ENCODE peak calls at places on chromosomes 11 and 22, in seven cellular contexts. R, X, Q, V, J, L and C are unnamed samples.

GRCh38 chr11:115761348-115761747 is 257.1 kb upstream of the CADM1 start:
- DNase-seq in J (no peak), L (no peak), Q (no peak), X (no peak), R (no peak), V (no peak), C (peak; percentile 63)

GRCh38 chr11:10486161-10486840 is 31.2 kb downstream of the AMPD3 start:
- DNase-seq in X (no peak), L (no peak), J (no peak), V (no peak), R (no peak), Q (no peak), C (no peak)

GRCh38 chr22:49760630-49761571 is 66.8 kb downstream of the BRD1 start:
- DNase-seq in X (no peak), L (no peak), Q (no peak), R (no peak), J (no peak), V (no peak), C (no peak)

GRCh38 chr11:93686226-93686625 is 24.7 kb downstream of the CEP295 start:
- DNase-seq in Q (no peak), R (no peak), J (no peak), V (no peak), X (no peak), L (no peak), C (no peak)

GRCh38 chr22:31240011-31240410 is 27.9 kb downstream of the LIMK2 start:
- DNase-seq in X (no peak), L (no peak), J (no peak), R (peak; percentile 63), V (no peak), Q (no peak), C (no peak)

GRCh38 chr22:49724030-49724892 is 103.4 kb downstream of the BRD1 start:
- DNase-seq in L (no peak), Q (no peak), R (no peak), X (no peak), J (peak; percentile 31), V (no peak), C (no peak)

GRCh38 chr11:63671322-63672155 is at the start of gene ATL3:
- DNase-seq in J (peak; percentile 94), Q (peak; percentile 96), L (peak; percentile 100), X (peak; percentile 98), V (peak; percentile 96), R (peak; percentile 93), C (peak; percentile 99)

GRCh38 chr11:93054881-93055280 is 85.4 kb downstream of the MTNR1B start:
- DNase-seq in X (no peak), J (no peak), R (peak; percentile 99), L (no peak), V (no peak), Q (no peak), C (no peak)

GRCh38 chr11:16191852-16192240 is 164.5 kb downstream of the SOX6 start:
- DNase-seq in J (no peak), L (no peak), V (no peak), Q (no peak), X (no peak), R (no peak), C (no peak)

GRCh38 chr11:76663912-76664440 is 6.6 kb downstream of the LRRC32 start:
- DNase-seq in J (no peak), Q (no peak), R (no peak), L (peak; percentile 57), X (no peak), V (no peak), C (no peak)

GRCh38 chr11:132051704-132052103 is 681.3 kb downstream of the NTM start:
- DNase-seq in Q (no peak), R (no peak), V (no peak), L (no peak), X (no peak), J (no peak), C (no peak)

GRCh38 chr11:65782816-65783228 is 2.0 kb upstream of the AP5B1 start:
- DNase-seq in J (no peak), R (no peak), Q (no peak), X (no peak), V (no peak), L (peak; percentile 62), C (no peak)

GRCh38 chr11:21707116-21707769 is 485.6 kb upstream of the ANO5 start:
- DNase-seq in X (no peak), L (no peak), R (no peak), V (no peak), Q (no peak), J (no peak), C (no peak)

GRCh38 chr11:107271425-107271824 is 186.2 kb downstream of the CWF19L2 start:
- DNase-seq in V (peak; percentile 70), Q (no peak), R (no peak), X (no peak), L (no peak), J (no peak), C (no peak)

GRCh38 chr22:19806213-19807160 is 45.9 kb downstream of the TBX1 start:
- DNase-seq in J (no peak), L (peak; percentile 74), R (no peak), V (peak; percentile 91), Q (no peak), X (no peak), C (peak; percentile 59)

GRCh38 chr11:14357843-14358728 is 897 bp downstream of the RRAS2 start:
- DNase-seq in X (peak; percentile 64), R (peak; percentile 54), Q (peak; percentile 56), V (peak; percentile 69), L (peak; percentile 86), J (peak; percentile 11), C (peak; percentile 78)

GRCh38 chr11:66891849-66892660 is 35.2 kb downstream of the LRFN4 start:
- DNase-seq in L (no peak), J (no peak), R (peak; percentile 99), Q (peak; percentile 51), X (peak; percentile 63), V (peak; percentile 90), C (no peak)

GRCh38 chr11:132427611-132428010 is 1057.2 kb downstream of the NTM start:
- DNase-seq in R (no peak), Q (no peak), V (no peak), J (no peak), X (no peak), L (no peak), C (no peak)

GRCh38 chr11:77214557-77214956 is 86.5 kb downstream of the MYO7A start:
- DNase-seq in X (no peak), R (no peak), J (no peak), Q (no peak), L (no peak), V (no peak), C (no peak)

GRCh38 chr22:49087163-49087562 is 740.5 kb downstream of the BRD1 start:
- DNase-seq in L (no peak), X (no peak), V (no peak), Q (no peak), J (no peak), R (no peak), C (no peak)

GRCh38 chr11:12100886-12101285 is 9.5 kb upstream of the MICAL2 start:
- DNase-seq in J (no peak), X (no peak), L (no peak), V (no peak), Q (no peak), R (no peak), C (peak; percentile 78)

GRCh38 chr11:60971520-60971919 is at the start of gene CD6:
- DNase-seq in Q (no peak), V (peak; percentile 46), L (no peak), R (no peak), J (peak; percentile 67), X (no peak), C (no peak)

GRCh38 chr11:128630367-128631230 is 43.2 kb upstream of the ETS1 start:
- DNase-seq in J (peak; percentile 91), R (peak; percentile 86), L (peak; percentile 97), Q (peak; percentile 74), V (peak; percentile 89), X (peak; percentile 89), C (peak; percentile 93)

GRCh38 chr22:44279059-44279340 is 33.8 kb downstream of the SHISAL1 start:
- DNase-seq in Q (no peak), V (no peak), X (no peak), R (no peak), L (no peak), J (no peak), C (no peak)

GRCh38 chr22:35804421-35804820 is 86.7 kb downstream of the APOL5 start:
- DNase-seq in J (no peak), X (no peak), V (no peak), L (no peak), R (no peak), Q (no peak), C (no peak)

GRCh38 chr22:37169412-37169811 is 18.6 kb downstream of the C1QTNF6 start:
- DNase-seq in V (no peak), J (no peak), R (no peak), Q (no peak), L (peak; percentile 46), X (no peak), C (peak; percentile 28)

GRCh38 chr11:133955091-133955846 is 1.5 kb downstream of the IGSF9B start:
- DNase-seq in V (no peak), R (no peak), J (peak; percentile 24), X (no peak), L (peak; percentile 92), Q (no peak), C (peak; percentile 90)
- H3K4me1 ChIP-seq in V (no peaks in the 10 kb centered on the region), R (peaks cover 2% of the 10 kb centered on the region), J (peaks cover 29% of the 10 kb centered on the region), X (peaks cover 23% of the 10 kb centered on the region), L (peaks cover 4% of the 10 kb centered on the region), Q (peaks cover 3% of the 10 kb centered on the region), C (peaks cover 7% of the 10 kb centered on the region)

GRCh38 chr11:121023848-121024751 is at the start of gene TBCEL:
- DNase-seq in R (peak; percentile 79), X (peak; percentile 85), J (peak; percentile 74), L (peak; percentile 94), V (peak; percentile 66), Q (peak; percentile 83), C (peak; percentile 97)
- H3K27ac ChIP-seq in R (peak within 1 kb of the TSS; percentile 52), X (no peak within 1 kb of the TSS), J (peak within 1 kb of the TSS; percentile 64), L (no peak within 1 kb of the TSS), V (peak within 1 kb of the TSS; percentile 82), Q (no peak within 1 kb of the TSS), C (peak within 1 kb of the TSS; percentile 71)

GRCh38 chr11:72336163-72336562 is 92.2 kb upstream of the PHOX2A start:
- DNase-seq in V (no peak), X (no peak), J (no peak), L (no peak), Q (no peak), R (no peak), C (no peak)
- H3K4me1 ChIP-seq in V (no peaks in the 10 kb centered on the region), X (no peaks in the 10 kb centered on the region), J (peaks cover 19% of the 10 kb centered on the region), L (no peaks in the 10 kb centered on the region), Q (no peaks in the 10 kb centered on the region), R (peaks cover 3% of the 10 kb centered on the region), C (no peaks in the 10 kb centered on the region)

GRCh38 chr11:116928845-116929244 is 91.4 kb upstream of the APOA1 start:
- DNase-seq in R (no peak), L (no peak), Q (no peak), J (no peak), X (no peak), V (no peak), C (no peak)

GRCh38 chr11:116930177-116930576 is 92.8 kb upstream of the APOA1 start:
- DNase-seq in R (peak; percentile 40), J (peak; percentile 30), Q (no peak), L (no peak), X (no peak), V (peak; percentile 49), C (no peak)

GRCh38 chr11:116930586-116930985 is 93.2 kb upstream of the APOA1 start:
- DNase-seq in L (no peak), R (no peak), X (no peak), V (peak; percentile 35), J (no peak), Q (no peak), C (no peak)

GRCh38 chr11:116928102-116928777 is 90.8 kb upstream of the APOA1 start:
- DNase-seq in L (no peak), J (no peak), R (no peak), V (peak; percentile 36), X (no peak), Q (no peak), C (no peak)

GRCh38 chr11:116929393-116930090 is 92.1 kb upstream of the APOA1 start:
- DNase-seq in V (peak; percentile 17), L (no peak), J (no peak), Q (no peak), R (peak; percentile 19), X (no peak), C (no peak)
- H3K27ac ChIP-seq in V (no peak overlapping the region), L (no peak overlapping the region), J (peak overlapping the region; percentile 83), Q (no peak overlapping the region), R (no peak overlapping the region), X (no peak overlapping the region), C (no peak overlapping the region)